ENCODE peak calls at places on chromosomes 7 and 10, in six cellular contexts. T is osteocyte; U is activated CD4-positive, alpha-beta T cell treated with anti-CD3 and anti-CD28 coated beads, Interleukin-2, amount 10 ng/mL, durations not matched to agents 7 days and 5 days; Y is mesothelial cell of epicardium; I is activated naive CD4-positive, alpha-beta T cell treated with anti-CD3 and anti-CD28 coated beads for 36 hours; X is NCI-H1092. W is an unnamed sample.

GRCh38 chr7:5636914-5637313 is 144.5 kb downstream of the RNF216 start:
- DNase-seq in X (no peak), T (peak), Y (no peak), I (no peak), U (no peak), W (no peak)

GRCh38 chr10:13348216-13349017 is at the start of gene SEPHS1:
- DNase-seq in T (peak), U (peak), Y (peak), X (peak), I (peak), W (peak)

GRCh38 chr7:260441-261281 is 29.3 kb upstream of the FOXL3 start:
- DNase-seq in I (no peak), U (no peak), T (no peak), X (no peak), Y (no peak), W (no peak)

GRCh38 chr10:77162697-77163096 is 474.9 kb downstream of the KCNMA1 start:
- DNase-seq in X (no peak), T (no peak), U (no peak), Y (no peak), I (no peak), W (no peak)

GRCh38 chr10:71266147-71266917 is 52.7 kb upstream of the SLC29A3 start:
- DNase-seq in I (no peak), X (peak), U (no peak), Y (no peak), T (no peak), W (peak)

GRCh38 chr10:132158122-132158741 is 28.5 kb upstream of the DPYSL4 start:
- DNase-seq in Y (no peak), I (peak), X (no peak), U (peak), T (no peak), W (no peak)

GRCh38 chr7:2638224-2638991 is 6.6 kb downstream of the TTYH3 start:
- DNase-seq in X (no peak), I (no peak), Y (no peak), U (no peak), T (no peak), W (no peak)

GRCh38 chr7:2645274-2645868 is 13.6 kb downstream of the TTYH3 start:
- DNase-seq in Y (no peak), T (no peak), I (peak), X (no peak), U (peak), W (no peak)

GRCh38 chr10:92747600-92747999 is 57.8 kb downstream of the HHEX start:
- DNase-seq in X (no peak), I (no peak), T (no peak), U (peak), Y (no peak), W (no peak)

GRCh38 chr7:27910341-27910740 is 170.4 kb downstream of the TAX1BP1 start:
- DNase-seq in T (no peak), U (no peak), Y (no peak), X (no peak), I (no peak), W (no peak)

GRCh38 chr7:110326966-110327365 is 764.0 kb upstream of the LRRN3 start:
- DNase-seq in Y (no peak), U (no peak), X (no peak), T (no peak), I (no peak), W (no peak)

GRCh38 chr10:82319558-82319957 is 444.6 kb downstream of the NRG3 start:
- DNase-seq in I (no peak), X (no peak), Y (no peak), T (no peak), U (no peak), W (no peak)

GRCh38 chr7:1425292-1426136 is 33.8 kb downstream of the MICALL2 start:
- DNase-seq in Y (no peak), U (no peak), T (no peak), I (no peak), X (no peak), W (no peak)

GRCh38 chr7:51228386-51228958 is 88.1 kb downstream of the COBL start:
- DNase-seq in X (no peak), U (no peak), T (no peak), Y (no peak), I (no peak), W (no peak)

GRCh38 chr7:158432369-158433270 is 155.0 kb downstream of the PTPRN2 start:
- DNase-seq in U (no peak), T (no peak), I (no peak), X (peak), Y (peak), W (peak)

GRCh38 chr7:30478349-30479228 is at the start of gene NOD1:
- DNase-seq in U (peak), Y (peak), I (peak), X (peak), T (peak), W (peak)

GRCh38 chr7:107505997-107506682 is 36.3 kb downstream of the GPR22 start:
- DNase-seq in X (peak), U (no peak), Y (no peak), T (no peak), I (peak), W (no peak)

GRCh38 chr7:108122181-108122580 is 8.0 kb downstream of the LAMB4 start:
- DNase-seq in X (no peak), T (no peak), U (no peak), I (no peak), Y (no peak), W (no peak)

GRCh38 chr7:20594023-20594422 is 21.4 kb upstream of the ABCB5 start:
- DNase-seq in T (no peak), U (no peak), I (no peak), X (no peak), Y (no peak), W (no peak)

GRCh38 chr10:86815035-86815617 is 58.7 kb downstream of the BMPR1A start:
- DNase-seq in U (no peak), I (no peak), Y (no peak), X (no peak), T (no peak), W (no peak)

GRCh38 chr7:100674441-100675407 is 1.2 kb downstream of the GNB2 start:
- DNase-seq in T (no peak), I (peak), Y (peak), U (no peak), X (peak), W (no peak)

GRCh38 chr7:6212008-6212407 is 60.4 kb downstream of the CYTH3 start:
- DNase-seq in Y (no peak), T (no peak), I (no peak), U (no peak), X (no peak), W (no peak)

GRCh38 chr7:14380881-14381280 is 391.4 kb upstream of the ETV1 start:
- DNase-seq in U (no peak), I (no peak), X (no peak), Y (no peak), T (no peak), W (no peak)

GRCh38 chr7:149729983-149730801 is 43.2 kb downstream of the ZNF467 start:
- DNase-seq in I (no peak), T (no peak), U (no peak), X (no peak), Y (no peak), W (no peak)

GRCh38 chr7:519974-520458 is 370 bp upstream of the PDGFA start:
- DNase-seq in I (no peak), U (no peak), X (peak), Y (peak), T (peak), W (no peak)

GRCh38 chr7:155729847-155730246 is 82.4 kb downstream of the SHH start:
- DNase-seq in X (peak), Y (no peak), I (no peak), T (no peak), U (no peak), W (no peak)

GRCh38 chr7:136194843-136195242 is 217.7 kb upstream of the MTPN start:
- DNase-seq in U (no peak), I (no peak), Y (no peak), X (no peak), T (no peak), W (no peak)

GRCh38 chr7:6164010-6164409 is 108.4 kb downstream of the CYTH3 start:
- DNase-seq in T (no peak), X (no peak), I (no peak), Y (no peak), U (no peak), W (no peak)

GRCh38 chr7:140678081-140678815 is 5.5 kb downstream of the ADCK2 start:
- DNase-seq in I (no peak), Y (no peak), X (no peak), U (no peak), T (no peak), W (no peak)

GRCh38 chr7:132472463-132473120 is 103.7 kb downstream of the PLXNA4 start:
- DNase-seq in X (no peak), Y (peak), T (peak), I (no peak), U (no peak), W (no peak)

GRCh38 chr10:74738985-74739567 is 87.3 kb upstream of the KAT6B start:
- DNase-seq in X (no peak), T (no peak), U (peak), Y (no peak), I (peak), W (no peak)

GRCh38 chr10:63710703-63711102 is 189.5 kb downstream of the REEP3 start:
- DNase-seq in T (no peak), Y (no peak), I (no peak), U (no peak), X (no peak), W (no peak)

GRCh38 chr7:48063985-48064384 is 25.1 kb upstream of the UPP1 start:
- DNase-seq in Y (no peak), T (no peak), I (no peak), X (no peak), U (no peak), W (no peak)

GRCh38 chr10:93560541-93560940 is 5.9 kb upstream of the FFAR4 start:
- DNase-seq in Y (no peak), U (no peak), X (no peak), I (no peak), T (no peak), W (no peak)

GRCh38 chr10:7340179-7340874 is 70.5 kb downstream of the SFMBT2 start:
- DNase-seq in I (no peak), U (no peak), Y (no peak), X (no peak), T (no peak), W (no peak)